ENCODE peak calls at places on chromosomes 1 and 21, in six cellular contexts. R is pancreas, B is suprapubic skin, G is OCI-LY7, O is neural progenitor cell, K is lung. P is an unnamed sample.

GRCh38 chr1:63537940-63538339 is 14.6 kb downstream of the EFCAB7 start:
- DNase-seq in R (no peak), B (no peak), G (peak; percentile 28), O (no peak), K (no peak), P (no peak)

GRCh38 chr1:159089184-159089791 is 12.7 kb upstream of the AIM2 start:
- DNase-seq in R (no peak), B (no peak), G (peak; percentile 60), O (peak; percentile 43), K (no peak), P (no peak)

GRCh38 chr1:61626820-61627219 is 98.1 kb downstream of the TM2D1 start:
- DNase-seq in R (no peak), B (no peak), G (no peak), O (no peak), K (no peak), P (no peak)

GRCh38 chr1:8326265-8326664 is 8.4 kb downstream of the SLC45A1 start:
- DNase-seq in R (no peak), B (no peak), G (no peak), O (no peak), K (no peak), P (no peak)

GRCh38 chr1:204623894-204624361 is 61.6 kb downstream of the LRRN2 start:
- DNase-seq in R (no peak), B (no peak), G (peak; percentile 57), O (peak; percentile 57), K (no peak), P (no peak)

GRCh38 chr21:45948576-45949141 is 32.9 kb upstream of the COL6A1 start:
- DNase-seq in R (no peak), B (no peak), G (no peak), O (no peak), K (no peak), P (no peak)

GRCh38 chr1:38396606-38397005 is 350.0 kb upstream of the POU3F1 start:
- DNase-seq in R (no peak), B (no peak), G (no peak), O (no peak), K (no peak), P (no peak)

GRCh38 chr1:51969038-51969705 is 21.3 kb downstream of the RAB3B start:
- DNase-seq in R (no peak), B (no peak), G (no peak), O (no peak), K (no peak), P (no peak)

GRCh38 chr1:33758698-33759097 is 105.2 kb upstream of the HMGB4 start:
- DNase-seq in R (no peak), B (no peak), G (no peak), O (no peak), K (no peak), P (no peak)

GRCh38 chr1:15207829-15208429 is 39.1 kb upstream of the FHAD1 start:
- DNase-seq in R (no peak), B (no peak), G (no peak), O (no peak), K (no peak), P (no peak)

GRCh38 chr1:15205586-15206346 is 41.3 kb upstream of the FHAD1 start:
- DNase-seq in R (no peak), B (no peak), G (no peak), O (no peak), K (no peak), P (no peak)

GRCh38 chr1:15204931-15205330 is 42.1 kb upstream of the FHAD1 start:
- DNase-seq in R (no peak), B (no peak), G (no peak), O (no peak), K (no peak), P (no peak)

GRCh38 chr1:15207031-15207828 is 39.8 kb upstream of the FHAD1 start:
- DNase-seq in R (peak; percentile 39), B (no peak), G (no peak), O (peak; percentile 41), K (no peak), P (no peak)

GRCh38 chr1:15206418-15207030 is 40.5 kb upstream of the FHAD1 start:
- DNase-seq in R (no peak), B (no peak), G (no peak), O (peak; percentile 50), K (no peak), P (peak; percentile 86)
- H3K27ac ChIP-seq in R (peak overlapping the region; percentile 72), B (no peak overlapping the region), G (no peak overlapping the region), O (no peak overlapping the region), K (no peak overlapping the region), P (no peak overlapping the region)

GRCh38 chr1:13224480-13225060 is 1.4 kb downstream of the PRAMEF18 start:
- DNase-seq in R (no peak), B (no peak), G (no peak), O (no peak), K (peak; percentile 27), P (no peak)

GRCh38 chr1:13228343-13228781 is 2.4 kb upstream of the PRAMEF18 start:
- DNase-seq in R (no peak), B (no peak), G (peak; percentile 44), O (no peak), K (peak; percentile 46), P (no peak)
- TF ChIP-seq CTCF in R (peak; percentile 18), B (no peak), G (peak; percentile 79), O (no peak), K (peak; percentile 15), P (peak; percentile 21)

GRCh38 chr1:111223126-111223443 is 4.4 kb upstream of the CHI3L2 start:
- DNase-seq in R (no peak), B (no peak), G (no peak), O (no peak), K (no peak), P (no peak)

GRCh38 chr1:111227875-111228747 is 598 bp downstream of the CHI3L2 start:
- DNase-seq in R (peak; percentile 25), B (no peak), G (no peak), O (no peak), K (no peak), P (peak; percentile 66)

GRCh38 chr1:111227434-111227833 is at the start of gene CHI3L2:
- DNase-seq in R (no peak), B (no peak), G (no peak), O (no peak), K (no peak), P (no peak)

GRCh38 chr1:111225091-111225490 is 2.4 kb upstream of the CHI3L2 start:
- DNase-seq in R (no peak), B (no peak), G (no peak), O (no peak), K (no peak), P (no peak)

GRCh38 chr1:111225717-111226400 is 1.7 kb upstream of the CHI3L2 start:
- DNase-seq in R (no peak), B (no peak), G (no peak), O (no peak), K (no peak), P (no peak)
- H3K4me1 ChIP-seq in R (no peaks in the 10 kb centered on the region), B (peaks cover 23% of the 10 kb centered on the region), G (peaks cover 77% of the 10 kb centered on the region), O (peaks cover 24% of the 10 kb centered on the region), K (peaks cover 8% of the 10 kb centered on the region), P (peaks cover 2% of the 10 kb centered on the region)

GRCh38 chr1:48644190-48644930 is 132.3 kb downstream of the BEND5 start:
- DNase-seq in R (no peak), B (no peak), G (no peak), O (peak; percentile 70), K (no peak), P (no peak)
- H3K27ac ChIP-seq in R (no peak overlapping the region), B (no peak overlapping the region), G (no peak overlapping the region), O (peak overlapping the region; percentile 38), K (no peak overlapping the region), P (no peak overlapping the region)

GRCh38 chr1:54297596-54298283 is 97.8 kb downstream of the MRPL37 start:
- DNase-seq in R (no peak), B (no peak), G (no peak), O (peak; percentile 91), K (no peak), P (no peak)
- TF ChIP-seq CTCF in R (no peak), B (no peak), G (no peak), O (no peak), K (no peak), P (no peak)

DNA sequence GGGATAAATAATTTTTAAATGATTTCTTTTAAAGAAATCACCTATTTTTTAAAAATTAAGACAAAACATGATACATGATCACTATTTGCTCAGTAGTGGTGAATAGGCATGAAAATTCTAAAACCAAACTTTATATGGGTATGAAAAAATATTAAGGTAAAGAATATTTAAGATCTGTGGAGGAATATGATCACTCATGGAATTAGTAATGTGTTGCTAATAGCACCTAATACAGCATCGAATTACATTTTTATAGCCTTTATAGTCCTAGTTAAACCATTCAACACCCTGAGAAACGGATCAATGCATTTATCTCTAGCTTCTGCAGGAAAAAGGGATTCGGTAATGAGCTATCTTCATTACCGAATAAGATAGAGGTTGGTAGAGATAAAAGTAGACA is 373.9 kb downstream of the LRRIQ3 start:
- DNase-seq in R (no peak), B (no peak), G (no peak), O (no peak), K (no peak), P (no peak)
- H3K4me1 ChIP-seq in R (no peaks in the 10 kb centered on the region), B (no peaks in the 10 kb centered on the region), G (no peaks in the 10 kb centered on the region), O (no peaks in the 10 kb centered on the region), K (no peaks in the 10 kb centered on the region), P (no peaks in the 10 kb centered on the region)

GRCh38 chr1:213051127-213051880 is at the start of gene RPS6KC1:
- DNase-seq in R (peak; percentile 80), B (peak; percentile 86), G (peak; percentile 86), O (peak; percentile 84), K (peak; percentile 89), P (peak; percentile 46)
- H3K27ac ChIP-seq in R (peak within 1 kb of the TSS; percentile 77), B (peak within 1 kb of the TSS; percentile 63), G (no peak within 1 kb of the TSS), O (no peak within 1 kb of the TSS), K (peak within 1 kb of the TSS; percentile 82), P (peak within 1 kb of the TSS; percentile 77)

P was measured in foreskin keratinocyte.